ENCODE peak calls at places on chromosomes 2 and 18, in seven cellular contexts. One of them, this sample, is unnamed.

GRCh38 chr18:7812431-7813063 is 245.4 kb downstream of the PTPRM start:
- DNase-seq in tibial nerve: no peak
- DNase-seq in HCT116: no peak
- DNase-seq in lung: no peak
- DNase-seq in heart right ventricle: no peak
- DNase-seq in effector memory CD4-positive, alpha-beta T cell: no peak
- DNase-seq in fibroblast of lung: peak; percentile 87
- DNase-seq in this sample: no peak

GRCh38 chr2:171798156-171798815 is 95.8 kb downstream of the SLC25A12 start:
- DNase-seq in tibial nerve: no peak
- DNase-seq in HCT116: no peak
- DNase-seq in lung: no peak
- DNase-seq in heart right ventricle: no peak
- DNase-seq in effector memory CD4-positive, alpha-beta T cell: no peak
- DNase-seq in fibroblast of lung: peak; percentile 75
- DNase-seq in this sample: no peak

GRCh38 chr2:184654945-184655344 is 56.6 kb downstream of the ZNF804A start:
- DNase-seq in tibial nerve: no peak
- DNase-seq in HCT116: no peak
- DNase-seq in lung: no peak
- DNase-seq in heart right ventricle: no peak
- DNase-seq in effector memory CD4-positive, alpha-beta T cell: no peak
- DNase-seq in fibroblast of lung: peak; percentile 59
- DNase-seq in this sample: no peak

GRCh38 chr2:190119257-190119656 is 56.7 kb upstream of the MSTN start:
- DNase-seq in tibial nerve: no peak
- DNase-seq in HCT116: no peak
- DNase-seq in lung: no peak
- DNase-seq in heart right ventricle: peak; percentile 15
- DNase-seq in effector memory CD4-positive, alpha-beta T cell: peak; percentile 0
- DNase-seq in fibroblast of lung: peak; percentile 25
- DNase-seq in this sample: peak; percentile 29

GRCh38 chr18:68417826-68418225 is 297.1 kb downstream of the TMX3 start:
- DNase-seq in tibial nerve: no peak
- DNase-seq in HCT116: no peak
- DNase-seq in lung: no peak
- DNase-seq in heart right ventricle: no peak
- DNase-seq in effector memory CD4-positive, alpha-beta T cell: no peak
- DNase-seq in fibroblast of lung: peak; percentile 45
- DNase-seq in this sample: no peak

GRCh38 chr2:41595235-41595634 is 452.6 kb upstream of the PKDCC start:
- DNase-seq in tibial nerve: no peak
- DNase-seq in HCT116: no peak
- DNase-seq in lung: no peak
- DNase-seq in heart right ventricle: no peak
- DNase-seq in effector memory CD4-positive, alpha-beta T cell: no peak
- DNase-seq in fibroblast of lung: peak; percentile 8
- DNase-seq in this sample: no peak

GRCh38 chr2:226999676-227000075 is 163.8 kb downstream of the RHBDD1 start:
- DNase-seq in tibial nerve: no peak
- DNase-seq in HCT116: no peak
- DNase-seq in lung: no peak
- DNase-seq in heart right ventricle: no peak
- DNase-seq in effector memory CD4-positive, alpha-beta T cell: no peak
- DNase-seq in fibroblast of lung: no peak
- DNase-seq in this sample: no peak

GRCh38 chr2:133063792-133064191 is 393.8 kb upstream of the LYPD1 start:
- DNase-seq in tibial nerve: no peak
- DNase-seq in HCT116: no peak
- DNase-seq in lung: no peak
- DNase-seq in heart right ventricle: no peak
- DNase-seq in effector memory CD4-positive, alpha-beta T cell: no peak
- DNase-seq in fibroblast of lung: peak; percentile 61
- DNase-seq in this sample: no peak

GRCh38 chr2:29920631-29921559 is 491 bp downstream of the ALK start:
- DNase-seq in tibial nerve: no peak
- DNase-seq in HCT116: no peak
- DNase-seq in lung: no peak
- DNase-seq in heart right ventricle: no peak
- DNase-seq in effector memory CD4-positive, alpha-beta T cell: no peak
- DNase-seq in fibroblast of lung: peak; percentile 23
- DNase-seq in this sample: no peak

GRCh38 chr2:12479042-12479601 is 237.6 kb upstream of the TRIB2 start:
- DNase-seq in tibial nerve: no peak
- DNase-seq in HCT116: no peak
- DNase-seq in lung: no peak
- DNase-seq in heart right ventricle: no peak
- DNase-seq in effector memory CD4-positive, alpha-beta T cell: no peak
- DNase-seq in fibroblast of lung: peak; percentile 53
- DNase-seq in this sample: no peak

GRCh38 chr2:61018319-61018750 is 280 bp upstream of the PUS10 start:
- DNase-seq in tibial nerve: no peak
- DNase-seq in HCT116: no peak
- DNase-seq in lung: no peak
- DNase-seq in heart right ventricle: no peak
- DNase-seq in effector memory CD4-positive, alpha-beta T cell: no peak
- DNase-seq in fibroblast of lung: peak; percentile 64
- DNase-seq in this sample: no peak

GRCh38 chr2:18154259-18154658 is 275.8 kb downstream of the KCNS3 start:
- DNase-seq in tibial nerve: no peak
- DNase-seq in HCT116: no peak
- DNase-seq in lung: no peak
- DNase-seq in heart right ventricle: no peak
- DNase-seq in effector memory CD4-positive, alpha-beta T cell: no peak
- DNase-seq in fibroblast of lung: peak; percentile 92
- DNase-seq in this sample: no peak

GRCh38 chr2:182509231-182509630 is 82.4 kb upstream of the PDE1A start:
- DNase-seq in tibial nerve: no peak
- DNase-seq in HCT116: no peak
- DNase-seq in lung: no peak
- DNase-seq in heart right ventricle: no peak
- DNase-seq in effector memory CD4-positive, alpha-beta T cell: no peak
- DNase-seq in fibroblast of lung: no peak
- DNase-seq in this sample: no peak

GRCh38 chr18:23540867-23541266 is 37.6 kb downstream of the RMC1 start:
- DNase-seq in tibial nerve: no peak
- DNase-seq in HCT116: no peak
- DNase-seq in lung: no peak
- DNase-seq in heart right ventricle: no peak
- DNase-seq in effector memory CD4-positive, alpha-beta T cell: no peak
- DNase-seq in fibroblast of lung: peak; percentile 76
- DNase-seq in this sample: peak; percentile 23

GRCh38 chr2:187468262-187468661 is 20.2 kb upstream of the CALCRL start:
- DNase-seq in tibial nerve: no peak
- DNase-seq in HCT116: no peak
- DNase-seq in lung: no peak
- DNase-seq in heart right ventricle: no peak
- DNase-seq in effector memory CD4-positive, alpha-beta T cell: no peak
- DNase-seq in fibroblast of lung: no peak
- DNase-seq in this sample: no peak

GRCh38 chr18:76923485-76924085 is 101.2 kb downstream of the ZNF236 start:
- DNase-seq in tibial nerve: no peak
- DNase-seq in HCT116: peak; percentile 34
- DNase-seq in lung: no peak
- DNase-seq in heart right ventricle: no peak
- DNase-seq in effector memory CD4-positive, alpha-beta T cell: no peak
- DNase-seq in fibroblast of lung: peak; percentile 2
- DNase-seq in this sample: no peak

GRCh38 chr2:151277011-151277410 is 12.5 kb downstream of the NMI start:
- DNase-seq in tibial nerve: no peak
- DNase-seq in HCT116: no peak
- DNase-seq in lung: no peak
- DNase-seq in heart right ventricle: no peak
- DNase-seq in effector memory CD4-positive, alpha-beta T cell: no peak
- DNase-seq in fibroblast of lung: no peak
- DNase-seq in this sample: no peak

GRCh38 chr2:207470700-207471070 is 59.1 kb upstream of the CREB1 start:
- DNase-seq in tibial nerve: no peak
- DNase-seq in HCT116: no peak
- DNase-seq in lung: no peak
- DNase-seq in heart right ventricle: no peak
- DNase-seq in effector memory CD4-positive, alpha-beta T cell: no peak
- DNase-seq in fibroblast of lung: no peak
- DNase-seq in this sample: no peak

GRCh38 chr2:112092286-112093041 is 37.4 kb downstream of the TMEM87B start:
- DNase-seq in tibial nerve: no peak
- DNase-seq in HCT116: no peak
- DNase-seq in lung: no peak
- DNase-seq in heart right ventricle: no peak
- DNase-seq in effector memory CD4-positive, alpha-beta T cell: no peak
- DNase-seq in fibroblast of lung: peak; percentile 89
- DNase-seq in this sample: no peak

GRCh38 chr2:163133602-163134001 is 295.0 kb upstream of the KCNH7 start:
- DNase-seq in tibial nerve: no peak
- DNase-seq in HCT116: no peak
- DNase-seq in lung: no peak
- DNase-seq in heart right ventricle: no peak
- DNase-seq in effector memory CD4-positive, alpha-beta T cell: no peak
- DNase-seq in fibroblast of lung: peak; percentile 79
- DNase-seq in this sample: no peak

GRCh38 chr2:98160574-98160973 is 73.6 kb downstream of the VWA3B start:
- DNase-seq in tibial nerve: no peak
- DNase-seq in HCT116: no peak
- DNase-seq in lung: no peak
- DNase-seq in heart right ventricle: peak; percentile 35
- DNase-seq in effector memory CD4-positive, alpha-beta T cell: no peak
- DNase-seq in fibroblast of lung: no peak
- DNase-seq in this sample: no peak

GRCh38 chr2:29033172-29033571 is 41.2 kb downstream of the PCARE start:
- DNase-seq in tibial nerve: no peak
- DNase-seq in HCT116: no peak
- DNase-seq in lung: no peak
- DNase-seq in heart right ventricle: no peak
- DNase-seq in effector memory CD4-positive, alpha-beta T cell: no peak
- DNase-seq in fibroblast of lung: peak; percentile 75
- DNase-seq in this sample: no peak

GRCh38 chr2:47039502-47039870 is 115.6 kb downstream of the STPG4 start:
- DNase-seq in tibial nerve: no peak
- DNase-seq in HCT116: no peak
- DNase-seq in lung: no peak
- DNase-seq in heart right ventricle: no peak
- DNase-seq in effector memory CD4-positive, alpha-beta T cell: no peak
- DNase-seq in fibroblast of lung: no peak
- DNase-seq in this sample: no peak
- H3K27ac ChIP-seq in tibial nerve: no peak overlapping the region
- H3K27ac ChIP-seq in HCT116: no peak overlapping the region
- H3K27ac ChIP-seq in lung: peak overlapping the region; percentile 82
- H3K27ac ChIP-seq in heart right ventricle: peak overlapping the region; percentile 77
- H3K27ac ChIP-seq in effector memory CD4-positive, alpha-beta T cell: no peak overlapping the region
- H3K27ac ChIP-seq in fibroblast of lung: peak overlapping the region; percentile 91
- H3K27ac ChIP-seq in this sample: no peak overlapping the region

GRCh38 chr2:70283500-70284191 is 9.9 kb downstream of the SNRPG start:
- DNase-seq in tibial nerve: no peak
- DNase-seq in HCT116: no peak
- DNase-seq in lung: no peak
- DNase-seq in heart right ventricle: no peak
- DNase-seq in effector memory CD4-positive, alpha-beta T cell: no peak
- DNase-seq in fibroblast of lung: no peak
- DNase-seq in this sample: no peak

GRCh38 chr2:70280242-70280798 is 13.2 kb downstream of the SNRPG start:
- DNase-seq in tibial nerve: no peak
- DNase-seq in HCT116: no peak
- DNase-seq in lung: no peak
- DNase-seq in heart right ventricle: no peak
- DNase-seq in effector memory CD4-positive, alpha-beta T cell: no peak
- DNase-seq in fibroblast of lung: no peak
- DNase-seq in this sample: no peak

GRCh38 chr2:70282439-70282838 is 11.1 kb downstream of the SNRPG start:
- DNase-seq in tibial nerve: no peak
- DNase-seq in HCT116: no peak
- DNase-seq in lung: no peak
- DNase-seq in heart right ventricle: no peak
- DNase-seq in effector memory CD4-positive, alpha-beta T cell: no peak
- DNase-seq in fibroblast of lung: no peak
- DNase-seq in this sample: no peak
- H3K36me3 ChIP-seq in tibial nerve: peaks cover 9% of the 10 kb centered on the region
- H3K36me3 ChIP-seq in HCT116: peaks cover 53% of the 10 kb centered on the region
- H3K36me3 ChIP-seq in lung: peaks cover 46% of the 10 kb centered on the region
- H3K36me3 ChIP-seq in heart right ventricle: peaks cover 99% of the 10 kb centered on the region
- H3K36me3 ChIP-seq in effector memory CD4-positive, alpha-beta T cell: peaks cover 68% of the 10 kb centered on the region
- H3K36me3 ChIP-seq in fibroblast of lung: peaks cover 4% of the 10 kb centered on the region
- H3K36me3 ChIP-seq in this sample: peaks cover 90% of the 10 kb centered on the region

GRCh38 chr18:54611819-54612218 is 20.8 kb downstream of the DYNAP start:
- DNase-seq in tibial nerve: no peak
- DNase-seq in HCT116: no peak
- DNase-seq in lung: no peak
- DNase-seq in heart right ventricle: no peak
- DNase-seq in effector memory CD4-positive, alpha-beta T cell: no peak
- DNase-seq in fibroblast of lung: no peak
- DNase-seq in this sample: no peak

GRCh38 chr18:54604211-54604610 is 13.2 kb downstream of the DYNAP start:
- DNase-seq in tibial nerve: no peak
- DNase-seq in HCT116: no peak
- DNase-seq in lung: no peak
- DNase-seq in heart right ventricle: no peak
- DNase-seq in effector memory CD4-positive, alpha-beta T cell: no peak
- DNase-seq in fibroblast of lung: no peak
- DNase-seq in this sample: no peak

GRCh38 chr18:54607213-54607934 is 16.3 kb downstream of the DYNAP start:
- DNase-seq in tibial nerve: no peak
- DNase-seq in HCT116: no peak
- DNase-seq in lung: no peak
- DNase-seq in heart right ventricle: no peak
- DNase-seq in effector memory CD4-positive, alpha-beta T cell: no peak
- DNase-seq in fibroblast of lung: peak; percentile 53
- DNase-seq in this sample: no peak

GRCh38 chr18:54606835-54607212 is 15.8 kb downstream of the DYNAP start:
- DNase-seq in tibial nerve: no peak
- DNase-seq in HCT116: no peak
- DNase-seq in lung: no peak
- DNase-seq in heart right ventricle: no peak
- DNase-seq in effector memory CD4-positive, alpha-beta T cell: no peak
- DNase-seq in fibroblast of lung: no peak
- DNase-seq in this sample: no peak

GRCh38 chr18:54608008-54608642 is 17.1 kb downstream of the DYNAP start:
- DNase-seq in tibial nerve: no peak
- DNase-seq in HCT116: no peak
- DNase-seq in lung: no peak
- DNase-seq in heart right ventricle: no peak
- DNase-seq in effector memory CD4-positive, alpha-beta T cell: no peak
- DNase-seq in fibroblast of lung: peak; percentile 51
- DNase-seq in this sample: no peak
- H3K27ac ChIP-seq in tibial nerve: no peak overlapping the region
- H3K27ac ChIP-seq in HCT116: no peak overlapping the region
- H3K27ac ChIP-seq in lung: no peak overlapping the region
- H3K27ac ChIP-seq in heart right ventricle: no peak overlapping the region
- H3K27ac ChIP-seq in effector memory CD4-positive, alpha-beta T cell: no peak overlapping the region
- H3K27ac ChIP-seq in fibroblast of lung: no peak overlapping the region
- H3K27ac ChIP-seq in this sample: no peak overlapping the region

DNA sequence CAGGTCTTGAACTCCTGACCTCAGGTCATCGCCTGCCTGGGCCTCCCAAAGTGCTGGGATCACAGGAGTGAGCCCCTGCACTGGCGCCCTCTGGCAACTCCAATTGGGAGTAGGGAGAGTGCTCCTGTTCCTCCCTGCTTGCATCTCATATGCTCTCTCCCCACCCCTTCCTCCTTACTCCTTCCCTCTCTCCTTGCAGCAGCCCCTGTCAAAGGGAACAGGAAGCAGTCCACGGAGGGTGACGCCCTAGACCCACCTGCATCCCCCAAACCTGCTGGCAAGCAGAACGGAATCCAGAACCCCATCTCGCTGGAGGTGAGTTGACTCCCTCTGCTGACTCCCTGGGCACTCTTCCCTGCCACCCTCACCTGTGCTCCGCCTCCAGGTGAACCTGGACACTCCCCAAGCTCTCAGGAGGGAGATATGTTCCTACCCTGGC is 10.7 kb downstream of the ARID5A start:
- DNase-seq in tibial nerve: no peak
- DNase-seq in HCT116: no peak
- DNase-seq in lung: no peak
- DNase-seq in heart right ventricle: no peak
- DNase-seq in effector memory CD4-positive, alpha-beta T cell: no peak
- DNase-seq in fibroblast of lung: no peak
- DNase-seq in this sample: no peak
- H3K36me3 ChIP-seq in tibial nerve: peaks cover 3% of the 10 kb centered on the region
- H3K36me3 ChIP-seq in HCT116: no peaks in the 10 kb centered on the region
- H3K36me3 ChIP-seq in lung: no peaks in the 10 kb centered on the region
- H3K36me3 ChIP-seq in heart right ventricle: peaks cover 98% of the 10 kb centered on the region
- H3K36me3 ChIP-seq in effector memory CD4-positive, alpha-beta T cell: peaks cover 54% of the 10 kb centered on the region
- H3K36me3 ChIP-seq in fibroblast of lung: peaks cover 4% of the 10 kb centered on the region
- H3K36me3 ChIP-seq in this sample: peaks cover 23% of the 10 kb centered on the region

This sample was measured in naive thymus-derived CD4-positive, alpha-beta T cell.